ENCODE peak calls at places on chromosomes 13 and 19, in seven cellular contexts. N, S, G, R, T, C and V are unnamed samples.

GRCh38 chr19:45136507-45137178 is 24.1 kb downstream of the NKPD1 start:
- DNase-seq in S (no peak), T (no peak), R (no peak), C (no peak), G (no peak), N (no peak), V (no peak)

GRCh38 chr19:49333426-49334288 is 1.5 kb upstream of the CD37 start:
- DNase-seq in C (no peak), R (no peak), T (no peak), G (no peak), S (no peak), N (peak; percentile 36), V (no peak)

GRCh38 chr13:108528303-108528702 is 101.1 kb upstream of the MYO16 start:
- DNase-seq in G (no peak), S (no peak), N (no peak), R (no peak), T (no peak), C (no peak), V (no peak)

GRCh38 chr13:58043971-58044370 is 412.4 kb downstream of the PCDH17 start:
- DNase-seq in R (no peak), C (no peak), S (no peak), G (no peak), N (no peak), T (no peak), V (no peak)

GRCh38 chr13:88074794-88075509 is 403.8 kb downstream of the SLITRK5 start:
- DNase-seq in S (no peak), C (no peak), R (no peak), T (no peak), N (no peak), G (no peak), V (no peak)

GRCh38 chr13:109654341-109655205 is 131.8 kb downstream of the IRS2 start:
- DNase-seq in S (no peak), T (peak; percentile 9), C (no peak), N (no peak), R (peak; percentile 60), G (no peak), V (no peak)

GRCh38 chr13:113499936-113500335 is 9.4 kb upstream of the DCUN1D2 start:
- DNase-seq in N (no peak), T (no peak), R (no peak), S (no peak), G (no peak), C (peak; percentile 16), V (no peak)

GRCh38 chr13:113759525-113760137 is 605 bp downstream of the TMEM255B start:
- DNase-seq in R (peak; percentile 78), N (no peak), C (peak; percentile 25), T (peak; percentile 37), G (peak; percentile 13), S (no peak), V (no peak)

GRCh38 chr13:30004204-30004603 is 153.8 kb upstream of the UBL3 start:
- DNase-seq in N (no peak), T (peak; percentile 4), S (no peak), G (no peak), C (no peak), R (no peak), V (no peak)

GRCh38 chr19:51359294-51359693 is 6.9 kb downstream of the ETFB start:
- DNase-seq in N (no peak), G (no peak), C (peak; percentile 70), S (no peak), T (no peak), R (no peak), V (no peak)

GRCh38 chr19:15245370-15246197 is 13.3 kb upstream of the EPHX3 start:
- DNase-seq in C (no peak), N (no peak), R (no peak), T (no peak), G (no peak), S (no peak), V (no peak)

GRCh38 chr19:45848922-45849321 is 14.0 kb downstream of the SYMPK start:
- DNase-seq in T (no peak), R (no peak), S (no peak), G (no peak), C (peak; percentile 11), N (no peak), V (no peak)

GRCh38 chr19:42965204-42965603 is 28.2 kb upstream of the PSG7 start:
- DNase-seq in R (no peak), N (no peak), C (peak; percentile 62), S (no peak), G (no peak), T (no peak), V (no peak)

GRCh38 chr19:11261902-11262839 is at the start of gene DOCK6:
- DNase-seq in N (peak; percentile 58), R (peak; percentile 84), S (no peak), G (peak; percentile 49), T (peak; percentile 54), C (peak; percentile 32), V (no peak)

GRCh38 chr13:54965881-54966280 is 1937.3 kb downstream of the OLFM4 start:
- DNase-seq in S (no peak), T (no peak), N (no peak), G (no peak), R (no peak), C (no peak), V (no peak)

GRCh38 chr13:64884976-64885375 is 2345.2 kb downstream of the PCDH9 start:
- DNase-seq in C (peak; percentile 69), S (no peak), T (no peak), R (no peak), N (no peak), G (no peak), V (no peak)

GRCh38 chr19:58361900-58362271 is 665 bp downstream of the ZNF497 start:
- DNase-seq in T (peak; percentile 49), G (no peak), R (peak; percentile 79), N (no peak), S (no peak), C (peak; percentile 36), V (no peak)

GRCh38 chr13:113875829-113876228 is 12.0 kb upstream of the GAS6 start:
- DNase-seq in R (no peak), N (no peak), T (no peak), C (no peak), S (no peak), G (no peak), V (no peak)

GRCh38 chr13:95494082-95494681 is 58.3 kb upstream of the CLDN10 start:
- DNase-seq in R (no peak), S (no peak), G (peak; percentile 65), C (peak; percentile 83), T (peak; percentile 16), N (peak; percentile 40), V (no peak)

GRCh38 chr13:48990900-48991299 is 15.2 kb downstream of the FNDC3A start:
- DNase-seq in N (no peak), C (no peak), G (no peak), R (no peak), S (no peak), T (no peak), V (no peak)

GRCh38 chr13:48993150-48993549 is 17.4 kb downstream of the FNDC3A start:
- DNase-seq in R (no peak), T (no peak), N (no peak), S (no peak), C (no peak), G (no peak), V (no peak)

GRCh38 chr13:48998893-48999292 is 23.2 kb downstream of the FNDC3A start:
- DNase-seq in S (no peak), N (no peak), T (no peak), G (no peak), C (no peak), R (no peak), V (no peak)

GRCh38 chr13:49000247-49000646 is 24.5 kb downstream of the FNDC3A start:
- DNase-seq in T (no peak), S (no peak), R (no peak), N (no peak), C (no peak), G (no peak), V (no peak)

DNA sequence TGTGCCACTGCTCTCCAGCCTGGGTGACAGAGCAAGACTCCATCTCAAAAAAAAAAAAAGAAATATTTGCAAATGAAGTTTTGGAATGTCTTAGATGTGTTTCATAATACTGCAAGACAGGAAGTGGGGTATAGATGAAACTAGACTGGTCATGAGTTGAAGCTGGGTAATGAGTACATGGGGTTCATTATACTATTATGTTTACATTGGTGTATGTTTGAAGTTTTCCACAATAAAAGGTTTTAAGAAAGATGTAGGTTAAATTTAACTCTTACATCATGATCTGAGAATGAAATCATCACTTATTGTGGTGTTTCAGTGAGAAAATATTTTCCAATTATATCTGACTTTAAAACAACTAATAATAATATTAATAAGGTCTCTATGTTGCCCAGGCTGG is 19.0 kb downstream of the FNDC3A start:
- DNase-seq in T (no peak), G (no peak), C (no peak), R (no peak), S (no peak), N (no peak), V (no peak)
- H3K4me3 ChIP-seq in T (no peak overlapping the region), G (no peak overlapping the region), C (no peak overlapping the region), R (no peak overlapping the region), S (no peak overlapping the region), N (no peak overlapping the region), V (no peak overlapping the region)

GRCh38 chr19:8208710-8209110 is 460 bp upstream of the CERS4 start:
- DNase-seq in T (peak; percentile 49), R (peak; percentile 92), S (no peak), N (peak; percentile 66), G (no peak), C (no peak), V (no peak)
- H3K4me1 ChIP-seq in T (peaks cover 4% of the 10 kb centered on the region), R (peaks cover 3% of the 10 kb centered on the region), S (peaks cover 7% of the 10 kb centered on the region), N (no peaks in the 10 kb centered on the region), G (peaks cover 5% of the 10 kb centered on the region), C (peaks cover 25% of the 10 kb centered on the region), V (no peaks in the 10 kb centered on the region)

GRCh38 chr19:52956917-52957316 is 5.8 kb downstream of the ZNF816 start:
- DNase-seq in N (no peak), G (no peak), S (no peak), T (no peak), R (no peak), C (no peak), V (no peak)

GRCh38 chr19:52962394-52963228 is at the start of gene ZNF816:
- DNase-seq in G (peak; percentile 98), C (peak; percentile 97), N (peak; percentile 100), S (peak; percentile 92), R (peak; percentile 99), T (peak; percentile 98), V (peak; percentile 94)

GRCh38 chr19:52959613-52960295 is 2.9 kb downstream of the ZNF816 start:
- DNase-seq in T (no peak), S (no peak), C (peak; percentile 71), N (no peak), G (no peak), R (no peak), V (no peak)

GRCh38 chr19:52961981-52962380 is 700 bp downstream of the ZNF816 start:
- DNase-seq in S (no peak), N (no peak), C (peak; percentile 7), R (no peak), T (no peak), G (no peak), V (no peak)

DNA sequence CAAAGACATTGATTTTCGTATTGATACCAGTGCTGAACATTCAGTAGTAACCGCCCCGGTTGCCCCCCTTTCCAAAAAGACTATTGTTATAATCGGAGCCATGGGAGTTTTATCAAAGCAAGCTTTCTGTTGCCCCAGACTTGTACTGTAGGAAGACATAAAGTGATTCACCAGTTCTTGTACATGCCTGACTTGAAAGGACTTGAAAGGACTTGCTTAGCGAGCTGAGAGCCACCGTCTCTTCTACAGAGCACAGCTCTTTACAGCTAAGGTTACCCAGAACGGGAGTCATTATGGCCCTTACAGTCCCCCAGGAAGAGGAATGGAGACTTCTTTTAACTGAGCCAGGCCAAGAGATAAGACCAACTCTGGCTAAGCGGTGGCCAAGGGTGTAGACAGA is 5.1 kb downstream of the ZNF816 start:
- DNase-seq in N (no peak), G (no peak), C (no peak), T (no peak), R (no peak), S (no peak), V (no peak)
- H3K9me3 ChIP-seq in N (peaks cover 7% of the 10 kb centered on the region), G (no peaks in the 10 kb centered on the region), C (peaks cover 14% of the 10 kb centered on the region), T (no peaks in the 10 kb centered on the region), R (peaks cover 4% of the 10 kb centered on the region), S (peaks cover 71% of the 10 kb centered on the region), V (peaks cover 6% of the 10 kb centered on the region)

GRCh38 chr13:44667950-44668349 is 91.8 kb upstream of the TSC22D1 start:
- DNase-seq in G (no peak), R (no peak), N (no peak), T (no peak), S (no peak), C (no peak), V (no peak)
- H3K4me3 ChIP-seq in G (no peak overlapping the region), R (no peak overlapping the region), N (no peak overlapping the region), T (no peak overlapping the region), S (peak overlapping the region; percentile 37), C (no peak overlapping the region), V (no peak overlapping the region)